ENCODE peak calls at places on chromosomes 11 and 22, in nine cellular contexts. Y is adipocyte, N is SK-N-SH, G is cardiac muscle cell, A is HCT116, Q is trophoblast cell, J is tibial artery, K is iPS DF 6.9, U is uterus. X is an unnamed sample.

GRCh38 chr11:74819400-74819799 is 70.8 kb downstream of the RNF169 start:
- DNase-seq in Y (peak; percentile 36), N (no peak), G (peak; percentile 36), A (no peak), Q (no peak), J (no peak), K (no peak), U (no peak), X (no peak)

GRCh38 chr22:22122348-22123117 is 122.1 kb upstream of the VPREB1 start:
- DNase-seq in Y (no peak), N (no peak), G (no peak), A (no peak), Q (no peak), J (no peak), K (no peak), U (no peak), X (no peak)

GRCh38 chr11:69636512-69636866 is 4.5 kb upstream of the CCND1 start:
- DNase-seq in Y (peak; percentile 94), N (no peak), G (peak; percentile 98), A (peak; percentile 80), Q (no peak), J (peak; percentile 40), K (peak; percentile 71), U (no peak), X (no peak)

GRCh38 chr22:26479792-26480610 is 3.6 kb downstream of the HPS4 start:
- DNase-seq in Y (no peak), N (no peak), G (no peak), A (no peak), Q (no peak), J (no peak), K (no peak), U (no peak), X (no peak)

GRCh38 chr11:14821031-14821430 is 71.0 kb downstream of the CYP2R1 start:
- DNase-seq in Y (no peak), N (no peak), G (no peak), A (no peak), Q (no peak), J (no peak), K (no peak), U (no peak), X (no peak)

GRCh38 chr22:36761553-36762240 is 14.2 kb downstream of the IFT27 start:
- DNase-seq in Y (no peak), N (no peak), G (no peak), A (no peak), Q (no peak), J (no peak), K (no peak), U (no peak), X (no peak)

GRCh38 chr11:120035756-120036155 is 102.2 kb downstream of the TRIM29 start:
- DNase-seq in Y (no peak), N (no peak), G (no peak), A (no peak), Q (no peak), J (no peak), K (no peak), U (no peak), X (no peak)

GRCh38 chr11:74018331-74019005 is 9.6 kb upstream of the UCP3 start:
- DNase-seq in Y (peak; percentile 71), N (no peak), G (peak; percentile 98), A (no peak), Q (no peak), J (peak; percentile 96), K (no peak), U (peak; percentile 78), X (no peak)

GRCh38 chr22:26481694-26482093 is 1.9 kb downstream of the HPS4 start:
- DNase-seq in Y (no peak), N (no peak), G (no peak), A (no peak), Q (no peak), J (no peak), K (no peak), U (no peak), X (no peak)

GRCh38 chr11:77395460-77396175 is 78.3 kb downstream of the PAK1 start:
- DNase-seq in Y (no peak), N (no peak), G (no peak), A (no peak), Q (no peak), J (no peak), K (no peak), U (no peak), X (no peak)

GRCh38 chr11:115408036-115408911 is 95.9 kb downstream of the CADM1 start:
- DNase-seq in Y (no peak), N (no peak), G (no peak), A (no peak), Q (no peak), J (no peak), K (no peak), U (peak; percentile 18), X (no peak)

GRCh38 chr22:27407369-27407985 is 394.1 kb downstream of the MN1 start:
- DNase-seq in Y (no peak), N (no peak), G (no peak), A (no peak), Q (no peak), J (no peak), K (no peak), U (no peak), X (no peak)

GRCh38 chr11:116686891-116687290 is 85.9 kb downstream of the BUD13 start:
- DNase-seq in Y (no peak), N (no peak), G (no peak), A (no peak), Q (no peak), J (no peak), K (no peak), U (no peak), X (no peak)

GRCh38 chr11:67111261-67111660 is 7.8 kb upstream of the KDM2A start:
- DNase-seq in Y (peak; percentile 60), N (no peak), G (peak; percentile 46), A (no peak), Q (no peak), J (no peak), K (no peak), U (no peak), X (no peak)

GRCh38 chr11:61966673-61967176 is 709 bp downstream of the FTH1 start:
- DNase-seq in Y (peak; percentile 57), N (peak; percentile 45), G (peak; percentile 58), A (no peak), Q (peak; percentile 27), J (no peak), K (no peak), U (no peak), X (no peak)

GRCh38 chr11:113436672-113437252 is 38.4 kb downstream of the DRD2 start:
- DNase-seq in Y (no peak), N (peak; percentile 78), G (no peak), A (no peak), Q (no peak), J (no peak), K (no peak), U (no peak), X (no peak)

GRCh38 chr11:67280341-67280790 is 8.7 kb upstream of the ANKRD13D start:
- DNase-seq in Y (no peak), N (no peak), G (no peak), A (no peak), Q (no peak), J (peak; percentile 13), K (no peak), U (no peak), X (no peak)

GRCh38 chr11:37973926-37974325 is 1375.9 kb upstream of the RAG2 start:
- DNase-seq in Y (no peak), N (no peak), G (peak; percentile 17), A (no peak), Q (no peak), J (no peak), K (no peak), U (no peak), X (no peak)

GRCh38 chr11:50333861-50334260 is 301.2 kb downstream of the OR4C45 start:
- DNase-seq in Y (no peak), N (no peak), G (no peak), A (no peak), Q (no peak), J (no peak), K (no peak), U (no peak), X (no peak)
- H3K9me3 ChIP-seq in Y (peaks cover 7% of the 10 kb centered on the region), N (no peaks in the 10 kb centered on the region), G (no peaks in the 10 kb centered on the region), A (no peaks in the 10 kb centered on the region), Q (peaks cover 8% of the 10 kb centered on the region), J (peaks cover 17% of the 10 kb centered on the region), K (no peaks in the 10 kb centered on the region), U (no peaks in the 10 kb centered on the region), X (peaks cover under 1% of the 10 kb centered on the region)

DNA sequence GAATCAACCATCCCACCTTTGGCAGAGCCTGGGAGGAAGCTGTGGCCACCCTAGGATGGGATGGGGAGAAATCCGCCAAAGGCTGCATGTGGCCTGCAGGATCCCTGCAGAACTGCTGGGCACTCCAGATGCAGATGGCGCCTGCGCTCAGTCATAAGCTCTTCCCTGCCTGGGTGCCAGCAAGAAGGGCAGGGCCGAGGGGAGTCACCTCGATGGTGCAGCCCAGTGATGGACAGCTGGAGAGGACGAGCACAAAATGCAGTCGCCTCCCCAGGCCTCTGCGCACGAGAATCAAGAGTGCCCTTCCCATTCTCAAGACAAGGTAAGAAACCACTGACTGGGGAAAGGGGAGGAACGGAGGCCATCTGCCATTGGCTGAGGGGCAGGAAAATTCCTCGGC is 693.6 kb downstream of the TBC1D22A start:
- DNase-seq in Y (no peak), N (no peak), G (no peak), A (no peak), Q (no peak), J (no peak), K (no peak), U (no peak), X (no peak)
- H3K9me3 ChIP-seq in Y (peaks cover 32% of the 10 kb centered on the region), N (peaks cover 11% of the 10 kb centered on the region), G (no peaks in the 10 kb centered on the region), A (no peaks in the 10 kb centered on the region), Q (peaks cover 55% of the 10 kb centered on the region), J (peaks cover 3% of the 10 kb centered on the region), K (peaks cover 28% of the 10 kb centered on the region), U (no peaks in the 10 kb centered on the region), X (no peaks in the 10 kb centered on the region)

GRCh38 chr22:48940988-48941902 is 886.4 kb downstream of the BRD1 start:
- DNase-seq in Y (no peak), N (no peak), G (no peak), A (no peak), Q (no peak), J (peak; percentile 14), K (no peak), U (no peak), X (no peak)
- H3K9me3 ChIP-seq in Y (peaks cover 2% of the 10 kb centered on the region), N (no peaks in the 10 kb centered on the region), G (no peaks in the 10 kb centered on the region), A (no peaks in the 10 kb centered on the region), Q (peaks cover 12% of the 10 kb centered on the region), J (no peaks in the 10 kb centered on the region), K (peaks cover 45% of the 10 kb centered on the region), U (no peaks in the 10 kb centered on the region), X (no peaks in the 10 kb centered on the region)

GRCh38 chr11:2647953-2648352 is 51.8 kb downstream of the KCNQ1OT1 start:
- DNase-seq in Y (no peak), N (no peak), G (no peak), A (no peak), Q (no peak), J (no peak), K (no peak), U (no peak), X (no peak)

GRCh38 chr11:2644844-2645778 is 54.7 kb downstream of the KCNQ1OT1 start:
- DNase-seq in Y (no peak), N (no peak), G (no peak), A (no peak), Q (no peak), J (no peak), K (no peak), U (no peak), X (no peak)

GRCh38 chr11:2647167-2647566 is 52.6 kb downstream of the KCNQ1OT1 start:
- DNase-seq in Y (no peak), N (no peak), G (no peak), A (no peak), Q (no peak), J (no peak), K (no peak), U (no peak), X (no peak)

GRCh38 chr11:2643746-2644145 is 56.0 kb downstream of the KCNQ1OT1 start:
- DNase-seq in Y (no peak), N (no peak), G (no peak), A (no peak), Q (no peak), J (no peak), K (no peak), U (no peak), X (no peak)

GRCh38 chr11:2645779-2646118 is 54.0 kb downstream of the KCNQ1OT1 start:
- DNase-seq in Y (no peak), N (no peak), G (no peak), A (no peak), Q (no peak), J (no peak), K (no peak), U (no peak), X (no peak)
- H3K9me3 ChIP-seq in Y (peaks cover 100% of the 10 kb centered on the region), N (peaks cover 49% of the 10 kb centered on the region), G (no peaks in the 10 kb centered on the region), A (peaks cover 21% of the 10 kb centered on the region), Q (peaks cover 19% of the 10 kb centered on the region), J (peaks cover 79% of the 10 kb centered on the region), K (peaks cover 17% of the 10 kb centered on the region), U (no peaks in the 10 kb centered on the region), X (peaks cover 16% of the 10 kb centered on the region)

X was measured in T-helper 17 cell.